ENCODE peak calls at places on chromosomes 11 and 22, in five cellular contexts. One of them, this sample, is unnamed.

GRCh38 chr11:76603202-76603601 is 67.3 kb downstream of the LRRC32 start:
- DNase-seq in AG10803: no peak
- DNase-seq in IMR-90: no peak
- DNase-seq in right lobe of liver: no peak
- DNase-seq in bronchial epithelial cell: no peak
- DNase-seq in this sample: no peak

GRCh38 chr11:19290356-19290755 is 49.6 kb upstream of the E2F8 start:
- DNase-seq in AG10803: no peak
- DNase-seq in IMR-90: no peak
- DNase-seq in right lobe of liver: no peak
- DNase-seq in bronchial epithelial cell: peak
- DNase-seq in this sample: no peak

GRCh38 chr11:2621919-2622318 is 77.9 kb downstream of the KCNQ1OT1 start:
- DNase-seq in AG10803: no peak
- DNase-seq in IMR-90: no peak
- DNase-seq in right lobe of liver: no peak
- DNase-seq in bronchial epithelial cell: no peak
- DNase-seq in this sample: no peak

GRCh38 chr11:128465946-128466688 is 121.2 kb downstream of the ETS1 start:
- DNase-seq in AG10803: no peak
- DNase-seq in IMR-90: no peak
- DNase-seq in right lobe of liver: no peak
- DNase-seq in bronchial epithelial cell: no peak
- DNase-seq in this sample: no peak

GRCh38 chr11:121841487-121842167 is 274.4 kb downstream of the BLID start:
- DNase-seq in AG10803: peak
- DNase-seq in IMR-90: peak
- DNase-seq in right lobe of liver: no peak
- DNase-seq in bronchial epithelial cell: no peak
- DNase-seq in this sample: no peak

GRCh38 chr11:118434553-118435232 is 1.6 kb upstream of the KMT2A start:
- DNase-seq in AG10803: no peak
- DNase-seq in IMR-90: peak
- DNase-seq in right lobe of liver: peak
- DNase-seq in bronchial epithelial cell: no peak
- DNase-seq in this sample: peak

GRCh38 chr11:11075515-11076171 is 217.8 kb upstream of the ZBED5 start:
- DNase-seq in AG10803: no peak
- DNase-seq in IMR-90: no peak
- DNase-seq in right lobe of liver: no peak
- DNase-seq in bronchial epithelial cell: no peak
- DNase-seq in this sample: no peak

GRCh38 chr11:94747136-94748110 is 20.7 kb upstream of the AMOTL1 start:
- DNase-seq in AG10803: no peak
- DNase-seq in IMR-90: no peak
- DNase-seq in right lobe of liver: no peak
- DNase-seq in bronchial epithelial cell: peak
- DNase-seq in this sample: peak

GRCh38 chr11:134639586-134640330 is 227.7 kb upstream of the B3GAT1 start:
- DNase-seq in AG10803: no peak
- DNase-seq in IMR-90: no peak
- DNase-seq in right lobe of liver: no peak
- DNase-seq in bronchial epithelial cell: peak
- DNase-seq in this sample: no peak

GRCh38 chr22:42184852-42185251 is 54.2 kb upstream of the CYP2D6 start:
- DNase-seq in AG10803: no peak
- DNase-seq in IMR-90: no peak
- DNase-seq in right lobe of liver: no peak
- DNase-seq in bronchial epithelial cell: no peak
- DNase-seq in this sample: no peak

GRCh38 chr22:46263208-46263575 is at the start of gene PKDREJ:
- DNase-seq in AG10803: no peak
- DNase-seq in IMR-90: no peak
- DNase-seq in right lobe of liver: no peak
- DNase-seq in bronchial epithelial cell: no peak
- DNase-seq in this sample: no peak

GRCh38 chr22:46267431-46268279 is at the start of gene TTC38:
- DNase-seq in AG10803: peak
- DNase-seq in IMR-90: peak
- DNase-seq in right lobe of liver: peak
- DNase-seq in bronchial epithelial cell: peak
- DNase-seq in this sample: peak

GRCh38 chr22:46259374-46259773 is 3.8 kb downstream of the PKDREJ start:
- DNase-seq in AG10803: no peak
- DNase-seq in IMR-90: no peak
- DNase-seq in right lobe of liver: no peak
- DNase-seq in bronchial epithelial cell: no peak
- DNase-seq in this sample: no peak

GRCh38 chr22:46260038-46260437 is 3.1 kb downstream of the PKDREJ start:
- DNase-seq in AG10803: no peak
- DNase-seq in IMR-90: no peak
- DNase-seq in right lobe of liver: no peak
- DNase-seq in bronchial epithelial cell: no peak
- DNase-seq in this sample: no peak

DNA sequence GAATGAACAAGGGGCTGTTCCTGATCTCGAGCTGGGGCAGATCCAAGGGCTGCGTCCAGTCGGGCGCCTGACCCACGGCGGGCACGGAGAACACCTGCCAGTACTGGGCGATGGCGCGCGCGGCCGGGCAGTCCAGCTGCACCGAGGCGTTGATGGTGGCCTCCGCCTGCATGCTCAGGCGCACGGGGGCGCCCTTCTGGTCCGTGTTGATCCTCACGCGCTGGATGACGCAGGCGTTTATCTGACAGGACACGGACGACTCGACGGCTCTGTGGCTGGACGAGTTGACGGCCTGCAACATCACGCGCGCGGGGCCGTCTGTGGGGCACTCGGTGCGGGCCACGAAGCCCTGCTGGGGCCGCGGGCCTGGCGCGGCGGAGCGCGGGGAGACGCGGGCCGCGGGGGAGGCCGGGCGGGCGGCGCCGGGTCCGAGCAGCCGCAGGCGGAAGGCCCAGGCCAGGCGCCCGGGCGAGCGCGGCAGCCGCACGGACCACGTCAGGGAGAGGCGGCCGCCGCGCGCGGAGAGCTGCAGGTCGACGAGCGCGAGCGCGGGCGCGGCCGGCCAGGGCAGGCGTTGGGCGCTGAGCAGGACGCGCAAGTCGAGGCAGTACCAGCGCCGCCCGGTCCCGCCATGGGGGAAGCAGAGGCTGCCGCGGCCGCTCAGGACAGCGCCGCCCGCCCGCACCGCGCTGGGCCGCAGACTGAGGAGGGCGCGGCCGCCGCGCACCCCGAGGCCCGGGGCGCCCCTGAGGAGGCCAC is 515 bp downstream of the PKDREJ start:
- DNase-seq in AG10803: peak
- DNase-seq in IMR-90: peak
- DNase-seq in right lobe of liver: peak
- DNase-seq in bronchial epithelial cell: peak
- DNase-seq in this sample: no peak
- TF ChIP-seq CTCF in AG10803: peak
- TF ChIP-seq CTCF in IMR-90: peak
- TF ChIP-seq CTCF in right lobe of liver: no peak
- TF ChIP-seq CTCF in bronchial epithelial cell: peak
- TF ChIP-seq CTCF in this sample: no peak

DNA sequence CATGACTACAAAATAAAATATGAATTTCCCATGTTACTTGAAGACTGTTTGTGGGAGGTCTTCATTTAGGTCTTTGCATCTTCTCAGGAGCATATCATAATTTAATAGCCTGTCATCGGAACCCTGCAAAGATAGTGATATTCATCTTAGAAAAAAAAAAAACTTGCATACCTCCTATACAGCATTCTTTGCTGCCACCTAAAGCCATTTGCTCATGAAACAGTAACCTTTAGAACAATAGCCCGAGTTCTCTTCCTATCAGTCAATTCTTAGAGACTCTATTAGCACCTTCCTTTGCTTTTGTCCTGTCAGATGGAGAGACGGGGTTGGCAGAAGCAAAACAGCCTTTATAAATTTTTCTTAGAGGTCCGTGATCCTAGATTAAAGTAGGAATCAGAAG is 75.2 kb downstream of the ARFGAP2 start:
- DNase-seq in AG10803: no peak
- DNase-seq in IMR-90: no peak
- DNase-seq in right lobe of liver: no peak
- DNase-seq in bronchial epithelial cell: no peak
- DNase-seq in this sample: no peak
- TF ChIP-seq CTCF in AG10803: no peak
- TF ChIP-seq CTCF in IMR-90: no peak
- TF ChIP-seq CTCF in right lobe of liver: no peak
- TF ChIP-seq CTCF in bronchial epithelial cell: no peak
- TF ChIP-seq CTCF in this sample: no peak

GRCh38 chr22:37636186-37636948 is 3.1 kb upstream of the SH3BP1 start:
- DNase-seq in AG10803: peak
- DNase-seq in IMR-90: peak
- DNase-seq in right lobe of liver: no peak
- DNase-seq in bronchial epithelial cell: no peak
- DNase-seq in this sample: no peak
- TF ChIP-seq CTCF in AG10803: peak
- TF ChIP-seq CTCF in IMR-90: peak
- TF ChIP-seq CTCF in right lobe of liver: peak
- TF ChIP-seq CTCF in bronchial epithelial cell: peak
- TF ChIP-seq CTCF in this sample: no peak

DNA sequence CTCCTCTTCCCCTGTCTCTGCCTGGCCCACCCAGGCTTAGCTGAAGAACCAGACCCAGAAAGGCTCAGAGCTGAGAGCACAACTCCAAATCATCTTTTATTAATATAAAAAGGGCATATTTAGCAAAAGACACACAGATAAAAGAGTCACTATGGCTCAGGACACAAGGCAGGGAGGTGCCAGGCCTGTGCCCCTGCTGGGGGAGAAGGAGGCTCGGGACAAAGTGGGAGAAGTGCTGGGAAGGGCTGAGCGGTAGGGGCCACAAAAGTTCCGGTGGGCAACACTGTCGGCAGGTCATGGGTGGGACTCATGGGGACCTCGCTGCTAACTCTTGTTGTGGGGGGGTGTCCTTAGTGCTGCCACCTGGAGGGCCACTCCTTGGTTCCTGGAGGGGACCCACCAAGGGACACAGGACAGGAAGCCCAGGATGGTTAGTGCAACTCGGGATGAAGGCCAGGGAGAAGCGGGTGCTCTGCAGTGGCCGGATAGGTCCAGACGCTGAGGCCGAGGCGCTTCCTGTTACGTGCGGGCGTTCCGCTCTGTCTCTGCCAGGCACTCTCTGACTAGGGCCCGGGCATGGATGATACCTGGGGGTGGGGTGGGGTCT is 1.4 kb upstream of the PITPNM1 start:
- DNase-seq in AG10803: no peak
- DNase-seq in IMR-90: no peak
- DNase-seq in right lobe of liver: no peak
- DNase-seq in bronchial epithelial cell: no peak
- DNase-seq in this sample: no peak
- TF ChIP-seq CTCF in AG10803: no peak
- TF ChIP-seq CTCF in IMR-90: no peak
- TF ChIP-seq CTCF in right lobe of liver: no peak
- TF ChIP-seq CTCF in bronchial epithelial cell: no peak
- TF ChIP-seq CTCF in this sample: peak

DNA sequence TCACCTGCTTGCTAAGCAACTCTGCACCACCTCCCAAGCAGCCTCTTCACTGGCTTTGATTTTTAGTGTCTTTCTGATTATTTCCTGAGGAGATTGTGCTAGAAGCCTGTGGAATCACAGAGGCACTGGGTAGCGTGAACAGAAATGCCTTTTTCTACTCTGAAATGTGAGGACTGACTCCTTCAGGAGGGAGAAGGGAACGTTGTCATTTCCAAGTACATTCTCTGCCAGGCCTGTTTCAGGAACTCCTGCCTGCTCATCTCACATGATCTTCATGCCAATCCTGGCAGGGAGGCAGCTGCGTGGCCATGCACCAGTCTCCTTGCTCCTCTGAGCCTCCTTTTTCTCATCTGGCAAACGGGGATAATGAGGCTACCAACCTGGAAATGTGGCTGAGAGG is 49.8 kb upstream of the PRDM11 start:
- DNase-seq in AG10803: no peak
- DNase-seq in IMR-90: no peak
- DNase-seq in right lobe of liver: no peak
- DNase-seq in bronchial epithelial cell: no peak
- DNase-seq in this sample: no peak
- TF ChIP-seq CTCF in AG10803: peak
- TF ChIP-seq CTCF in IMR-90: no peak
- TF ChIP-seq CTCF in right lobe of liver: no peak
- TF ChIP-seq CTCF in bronchial epithelial cell: no peak
- TF ChIP-seq CTCF in this sample: no peak

DNA sequence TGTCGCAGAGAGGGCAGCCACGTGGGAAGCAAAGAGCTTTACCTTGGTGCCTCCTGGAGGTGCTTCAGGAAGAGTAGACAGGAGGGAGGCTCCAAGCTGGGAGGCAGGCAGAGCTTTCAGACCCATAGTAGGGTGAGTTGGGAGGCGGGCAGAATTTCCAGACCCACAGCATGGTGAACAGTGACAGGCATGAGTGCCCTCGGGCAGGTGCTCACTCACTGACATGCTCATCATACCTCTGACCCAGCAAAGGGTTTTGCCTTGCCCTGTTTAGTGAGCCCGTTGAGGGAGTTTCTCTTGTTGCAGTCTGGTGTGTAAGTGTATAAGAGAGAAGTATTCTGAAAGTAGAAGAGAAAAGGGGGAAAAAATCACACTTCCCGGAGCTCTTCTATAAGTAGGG is 86.4 kb upstream of the NTM start:
- DNase-seq in AG10803: no peak
- DNase-seq in IMR-90: no peak
- DNase-seq in right lobe of liver: no peak
- DNase-seq in bronchial epithelial cell: no peak
- DNase-seq in this sample: no peak
- TF ChIP-seq CTCF in AG10803: no peak
- TF ChIP-seq CTCF in IMR-90: no peak
- TF ChIP-seq CTCF in right lobe of liver: no peak
- TF ChIP-seq CTCF in bronchial epithelial cell: no peak
- TF ChIP-seq CTCF in this sample: no peak

DNA sequence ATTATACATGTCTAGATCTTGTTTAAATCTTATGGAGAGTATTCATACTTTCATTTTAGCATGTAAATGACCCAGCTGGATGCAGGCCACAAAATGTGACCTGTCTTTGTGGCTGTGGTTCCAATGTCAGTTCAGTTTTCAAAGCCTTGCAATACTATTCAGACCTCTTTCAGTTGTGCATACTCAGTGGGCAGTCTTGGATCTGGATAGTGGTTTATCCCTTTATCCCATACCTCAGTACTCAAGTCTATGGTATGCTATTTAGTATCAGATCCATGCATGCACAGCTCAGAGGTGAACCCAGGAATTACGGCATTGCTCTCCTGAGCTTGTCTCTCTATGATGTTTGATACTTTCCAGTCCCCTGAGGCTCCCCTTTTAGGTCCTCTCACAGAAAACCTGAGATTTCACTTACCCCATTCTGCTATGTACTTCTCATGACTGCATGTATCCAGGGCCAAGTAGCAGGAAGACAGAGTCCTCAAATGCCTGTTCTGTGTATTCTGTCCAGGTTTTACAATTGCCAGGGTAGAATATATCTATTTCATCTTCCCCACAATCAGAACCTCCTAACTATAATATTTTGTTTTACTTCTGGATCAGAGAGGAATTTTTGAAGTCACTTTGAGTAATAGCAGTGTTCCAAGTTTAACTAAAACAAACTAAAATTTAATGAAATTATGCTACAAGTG is 6.9 kb upstream of the P4HA3 start:
- DNase-seq in AG10803: no peak
- DNase-seq in IMR-90: peak
- DNase-seq in right lobe of liver: no peak
- DNase-seq in bronchial epithelial cell: no peak
- DNase-seq in this sample: no peak
- TF ChIP-seq CTCF in AG10803: peak
- TF ChIP-seq CTCF in IMR-90: peak
- TF ChIP-seq CTCF in right lobe of liver: no peak
- TF ChIP-seq CTCF in bronchial epithelial cell: no peak
- TF ChIP-seq CTCF in this sample: no peak

GRCh38 chr22:19723165-19723989 is at the start of gene GP1BB:
- DNase-seq in AG10803: no peak
- DNase-seq in IMR-90: no peak
- DNase-seq in right lobe of liver: peak
- DNase-seq in bronchial epithelial cell: no peak
- DNase-seq in this sample: peak
- TF ChIP-seq CTCF in AG10803: no peak
- TF ChIP-seq CTCF in IMR-90: no peak
- TF ChIP-seq CTCF in right lobe of liver: no peak
- TF ChIP-seq CTCF in bronchial epithelial cell: no peak
- TF ChIP-seq CTCF in this sample: peak

This sample was measured in Calu3.